ENCODE peak calls at places on chromosomes 16 and 17, in five cellular contexts. N is lower lobe of right lung, F is uterus, L is T-helper 17 cell, K is ovary. C is an unnamed sample. For H3K9me3, the result is how much of the 10 kb centered on the place peaks cover.

GRCh38 chr17:11935734-11936406 is 61.4 kb downstream of the ZNF18 start:
- DNase-seq in K (no peak), N (no peak), F (no peak), L (no peak), C (no peak)

GRCh38 chr17:66675273-66675990 is 159.5 kb upstream of the CACNG5 start:
- DNase-seq in N (no peak), K (no peak), L (no peak), F (no peak), C (no peak)

GRCh38 chr16:83802135-83802534 is 5.6 kb upstream of the HSBP1 start:
- DNase-seq in L (no peak), K (no peak), N (no peak), F (no peak), C (no peak)

GRCh38 chr17:66115246-66115645 is 76.7 kb downstream of the CEP112 start:
- DNase-seq in L (no peak), F (no peak), K (no peak), N (no peak), C (no peak)

GRCh38 chr16:640614-641013 is 1.0 kb upstream of the MCRIP2 start:
- DNase-seq in L (no peak), N (no peak), F (no peak), K (no peak), C (no peak)

GRCh38 chr16:77869997-77870813 is 81.8 kb downstream of the VAT1L start:
- DNase-seq in K (no peak), F (no peak), N (no peak), L (no peak), C (peak)

GRCh38 chr17:82545071-82545462 is 25.5 kb downstream of the FOXK2 start:
- DNase-seq in K (peak), N (no peak), F (peak), L (no peak), C (no peak)

GRCh38 chr17:7820231-7820630 is 13.8 kb upstream of the KDM6B start:
- DNase-seq in F (no peak), N (no peak), L (no peak), K (no peak), C (no peak)

GRCh38 chr16:65842067-65842466 is 524.4 kb upstream of the CDH5 start:
- DNase-seq in N (no peak), K (no peak), F (no peak), L (no peak), C (no peak)

GRCh38 chr17:82222816-82223215 is 6.0 kb upstream of the SLC16A3 start:
- DNase-seq in F (no peak), L (no peak), K (no peak), N (peak), C (no peak)

GRCh38 chr17:1834378-1835149 is 4.8 kb downstream of the RPA1 start:
- DNase-seq in L (no peak), N (no peak), F (no peak), K (no peak), C (no peak)

GRCh38 chr16:72989203-72989991 is 58.5 kb downstream of the ZFHX3 start:
- DNase-seq in K (no peak), F (peak), N (no peak), L (no peak), C (peak)

GRCh38 chr17:82438401-82439193 is 12.0 kb downstream of the CYBC1 start:
- DNase-seq in N (no peak), K (no peak), L (no peak), F (no peak), C (no peak)

GRCh38 chr16:20178297-20178696 is 104.6 kb upstream of the GPR139 start:
- DNase-seq in N (no peak), K (no peak), F (no peak), L (no peak), C (no peak)

GRCh38 chr16:20911361-20911760 is 10.8 kb downstream of the LYRM1 start:
- DNase-seq in F (no peak), K (no peak), L (no peak), N (no peak), C (no peak)

GRCh38 chr17:62179525-62180161 is 114.6 kb upstream of the MED13 start:
- DNase-seq in K (no peak), L (no peak), N (no peak), F (no peak), C (no peak)

GRCh38 chr17:55479903-55480302 is 31.3 kb downstream of the SMIM36 start:
- DNase-seq in N (no peak), F (no peak), K (no peak), L (no peak), C (no peak)

DNA sequence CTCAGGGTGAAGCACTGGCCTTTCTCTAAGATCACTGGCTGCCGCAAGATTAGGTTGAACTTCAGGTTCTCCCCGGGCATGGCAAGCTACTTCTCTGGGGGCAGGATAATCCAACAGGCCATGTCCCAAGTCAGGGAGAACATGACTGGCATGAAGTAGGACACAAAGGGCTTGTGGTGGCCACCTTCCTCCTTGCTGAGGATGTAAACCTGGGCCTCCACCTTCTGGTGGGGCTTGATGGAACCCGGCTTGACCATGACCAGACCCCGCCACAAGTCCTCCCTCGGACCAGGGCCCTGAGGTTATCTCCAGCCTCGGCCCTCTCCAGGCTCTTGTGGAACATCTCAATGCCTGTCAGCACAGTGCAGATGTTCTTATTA is 211.1 kb upstream of the WSB1 start:
- DNase-seq in N (no peak), L (no peak), F (no peak), K (no peak), C (no peak)
- H3K9me3 ChIP-seq in N (under half), L (under half), F (under half), K (under half), C (under half)

DNA sequence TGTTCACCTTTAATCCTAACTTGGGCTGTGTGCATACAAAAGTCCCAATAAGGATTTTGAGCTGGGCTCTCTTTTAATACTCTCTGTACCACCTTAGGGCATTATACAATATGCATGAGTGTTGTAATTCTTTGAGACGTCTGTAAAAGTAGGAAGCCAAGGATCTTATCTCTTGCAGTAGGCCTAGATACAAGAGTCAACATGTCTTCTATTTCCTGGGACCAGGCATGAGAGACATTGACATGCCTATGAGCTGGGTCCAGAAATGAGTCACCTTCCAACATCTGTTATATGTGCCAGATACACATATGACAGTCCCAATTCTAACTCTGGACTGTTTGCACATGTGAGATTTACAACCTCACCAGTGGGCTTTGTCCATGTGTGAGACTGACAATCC is 1911.2 kb downstream of the TP53TG3F start:
- DNase-seq in F (no peak), N (no peak), K (no peak), L (no peak), C (no peak)
- H3K9me3 ChIP-seq in F (under half), N (under half), K (under half), L (under half), C (under half)

DNA sequence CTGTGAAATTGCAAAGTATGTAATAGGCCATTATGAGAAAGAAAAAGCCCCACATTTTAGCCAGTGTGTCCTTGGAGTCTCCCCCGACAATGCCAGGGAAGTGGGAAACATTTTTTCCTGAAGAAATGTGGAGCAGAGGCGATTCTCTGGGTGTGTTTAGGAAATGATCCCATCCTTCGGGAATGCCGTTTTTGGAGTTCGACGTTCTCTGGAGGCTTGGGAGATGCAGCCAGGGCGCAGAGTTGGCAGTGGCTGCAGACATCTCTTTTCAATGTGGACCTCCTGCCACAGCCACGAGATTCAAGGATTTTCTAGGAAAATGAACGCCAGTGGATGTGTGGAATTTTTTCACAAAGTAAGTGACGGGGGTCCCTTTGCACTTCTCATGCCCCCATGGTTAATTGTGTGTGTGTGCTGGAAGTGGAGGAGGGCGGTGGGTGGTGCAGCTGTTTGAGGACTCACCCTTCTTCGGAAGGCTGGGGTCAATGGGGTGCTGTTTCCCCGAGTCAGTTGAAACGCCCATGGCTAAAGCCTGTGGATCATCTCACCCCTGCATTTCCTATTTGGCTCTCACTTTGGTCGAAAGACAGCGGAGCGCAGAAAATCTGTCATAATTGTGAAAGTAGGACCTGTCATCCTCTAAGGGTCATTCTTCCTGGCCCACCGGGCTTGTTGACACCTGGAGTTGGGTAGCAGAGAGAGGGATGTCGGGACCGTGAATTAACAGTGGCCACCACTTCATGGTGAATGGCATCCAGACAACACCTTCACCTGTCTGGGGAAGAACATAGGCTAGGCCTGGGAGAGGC is 73.2 kb downstream of the CMIP start:
- DNase-seq in N (no peak), K (no peak), L (no peak), F (no peak), C (peak)
- H3K9me3 ChIP-seq in N (under half), K (under half), L (under half), F (under half), C (under half)

GRCh38 chr17:26774291-26775218 is 519.4 kb upstream of the WSB1 start:
- DNase-seq in K (no peak), L (no peak), N (no peak), F (no peak), C (no peak)
- H3K9me3 ChIP-seq in K (under half), L (under half), N (under half), F (under half), C (under half)

GRCh38 chr17:5092139-5093010 is 14.1 kb downstream of the ZFP3 start:
- DNase-seq in L (no peak), K (no peak), F (no peak), N (no peak), C (no peak)
- H3K9me3 ChIP-seq in L (half or more), K (under half), F (under half), N (half or more), C (half or more)

DNA sequence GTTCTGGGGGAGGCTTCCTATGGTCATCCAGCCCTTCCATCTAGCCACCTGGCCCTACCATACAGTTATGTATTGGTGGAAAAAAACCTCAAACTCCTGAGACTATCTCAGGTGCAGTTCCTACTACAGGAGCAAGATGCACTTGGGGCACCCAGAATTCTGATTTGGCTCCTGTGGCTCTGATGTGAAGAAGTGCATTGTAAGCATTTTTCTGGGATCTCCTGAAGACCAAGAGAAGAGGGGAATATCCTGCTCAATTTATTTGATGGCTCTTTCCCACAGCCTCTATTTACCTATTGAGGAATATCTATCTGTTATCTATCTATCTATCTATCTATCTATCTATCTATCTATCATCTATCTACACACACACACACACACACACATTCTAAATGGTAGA is 1981.5 kb downstream of the TP53TG3F start:
- DNase-seq in F (no peak), N (no peak), K (no peak), L (no peak), C (no peak)
- H3K9me3 ChIP-seq in F (under half), N (under half), K (under half), L (under half), C (under half)

GRCh38 chr17:49612721-49613120 is 37.0 kb downstream of the NXPH3 start:
- DNase-seq in N (no peak), L (no peak), F (no peak), K (no peak), C (no peak)
- H3K9me3 ChIP-seq in N (under half), L (under half), F (under half), K (under half), C (under half)

DNA sequence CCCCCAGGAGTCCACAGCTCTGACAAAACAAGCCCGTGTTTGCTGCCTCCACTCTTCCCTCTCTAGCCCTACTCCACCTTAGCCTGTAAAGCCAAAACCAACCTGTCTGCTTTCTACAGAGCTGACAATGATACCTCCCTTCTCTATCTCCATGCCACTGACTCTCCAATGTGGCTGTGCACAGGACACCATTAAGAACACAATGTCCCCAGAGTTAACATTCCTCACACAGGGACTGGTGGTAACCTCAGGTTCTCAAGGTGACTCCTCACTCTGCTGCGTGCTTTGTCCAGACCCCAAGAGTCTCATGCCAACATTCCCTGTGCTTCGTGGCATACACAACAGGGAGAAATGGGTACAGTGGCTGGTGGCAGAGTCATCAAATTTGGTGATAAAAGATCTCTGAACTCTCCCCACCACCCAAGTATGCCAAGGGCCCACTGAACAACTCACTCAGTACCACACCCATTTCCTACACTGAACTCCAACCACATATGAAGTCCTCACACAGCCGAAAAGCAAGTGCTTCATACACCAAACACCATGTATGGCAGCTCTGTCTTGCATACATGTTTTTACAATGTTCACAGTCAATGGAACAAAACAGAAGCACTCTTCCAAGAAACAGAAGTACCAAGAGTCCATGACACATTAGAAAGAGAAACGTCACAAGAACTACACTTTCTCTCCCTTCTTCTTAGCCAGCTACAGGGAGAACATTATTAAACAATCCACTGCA is 21.1 kb downstream of the CSNK2A2 start:
- DNase-seq in N (no peak), L (no peak), K (no peak), F (no peak), C (no peak)
- H3K9me3 ChIP-seq in N (under half), L (under half), K (under half), F (under half), C (under half)

GRCh38 chr16:35523991-35524390 is 2064.6 kb downstream of the TP53TG3F start:
- DNase-seq in F (no peak), K (no peak), N (no peak), L (no peak), C (no peak)
- H3K9me3 ChIP-seq in F (under half), K (under half), N (under half), L (under half), C (under half)

C was measured in tibial artery.